ENCODE peak calls at places on chromosomes 12 and 14, in eight cellular contexts. One of them, this sample, is unnamed.

GRCh38 chr12:123971770-123972447 is 722 bp downstream of the CCDC92 start:
- DNase-seq in posterior cingulate gyrus: no peak
- DNase-seq in ureter: peak
- DNase-seq in posterior vena cava: no peak
- DNase-seq in stimulated activated CD4-positive, alpha-beta T cell treated with anti-CD3 and anti-CD28 coated beads, Interleukin-2, amount 100 ng/mL, for 48 hours: peak
- DNase-seq in T-helper 17 cell: peak
- DNase-seq in CD4-positive, CD25-positive, alpha-beta regulatory T cell: peak
- DNase-seq in left ventricle myocardium superior: peak
- DNase-seq in this sample: no peak

GRCh38 chr12:22529281-22530060 is 14.9 kb downstream of the C2CD5 start:
- DNase-seq in posterior cingulate gyrus: no peak
- DNase-seq in ureter: no peak
- DNase-seq in posterior vena cava: no peak
- DNase-seq in stimulated activated CD4-positive, alpha-beta T cell treated with anti-CD3 and anti-CD28 coated beads, Interleukin-2, amount 100 ng/mL, for 48 hours: no peak
- DNase-seq in T-helper 17 cell: no peak
- DNase-seq in CD4-positive, CD25-positive, alpha-beta regulatory T cell: peak
- DNase-seq in left ventricle myocardium superior: no peak
- DNase-seq in this sample: no peak

GRCh38 chr14:75249251-75249957 is 29.2 kb upstream of the FOS start:
- DNase-seq in posterior cingulate gyrus: no peak
- DNase-seq in ureter: no peak
- DNase-seq in posterior vena cava: no peak
- DNase-seq in stimulated activated CD4-positive, alpha-beta T cell treated with anti-CD3 and anti-CD28 coated beads, Interleukin-2, amount 100 ng/mL, for 48 hours: peak
- DNase-seq in T-helper 17 cell: peak
- DNase-seq in CD4-positive, CD25-positive, alpha-beta regulatory T cell: peak
- DNase-seq in left ventricle myocardium superior: no peak
- DNase-seq in this sample: no peak

GRCh38 chr14:100755649-100756048 is 29.0 kb downstream of the DLK1 start:
- DNase-seq in posterior cingulate gyrus: no peak
- DNase-seq in ureter: no peak
- DNase-seq in posterior vena cava: no peak
- DNase-seq in stimulated activated CD4-positive, alpha-beta T cell treated with anti-CD3 and anti-CD28 coated beads, Interleukin-2, amount 100 ng/mL, for 48 hours: no peak
- DNase-seq in T-helper 17 cell: no peak
- DNase-seq in CD4-positive, CD25-positive, alpha-beta regulatory T cell: no peak
- DNase-seq in left ventricle myocardium superior: no peak
- DNase-seq in this sample: no peak

GRCh38 chr14:94036328-94037167 is 10.4 kb downstream of the OTUB2 start:
- DNase-seq in posterior cingulate gyrus: peak
- DNase-seq in ureter: peak
- DNase-seq in posterior vena cava: peak
- DNase-seq in stimulated activated CD4-positive, alpha-beta T cell treated with anti-CD3 and anti-CD28 coated beads, Interleukin-2, amount 100 ng/mL, for 48 hours: peak
- DNase-seq in T-helper 17 cell: peak
- DNase-seq in CD4-positive, CD25-positive, alpha-beta regulatory T cell: peak
- DNase-seq in left ventricle myocardium superior: peak
- DNase-seq in this sample: no peak

GRCh38 chr12:6533653-6534157 is 612 bp upstream of the GAPDH start:
- DNase-seq in posterior cingulate gyrus: peak
- DNase-seq in ureter: peak
- DNase-seq in posterior vena cava: peak
- DNase-seq in stimulated activated CD4-positive, alpha-beta T cell treated with anti-CD3 and anti-CD28 coated beads, Interleukin-2, amount 100 ng/mL, for 48 hours: peak
- DNase-seq in T-helper 17 cell: peak
- DNase-seq in CD4-positive, CD25-positive, alpha-beta regulatory T cell: no peak
- DNase-seq in left ventricle myocardium superior: peak
- DNase-seq in this sample: peak

GRCh38 chr12:14058717-14059116 is 77.3 kb upstream of the GRIN2B start:
- DNase-seq in posterior cingulate gyrus: peak
- DNase-seq in ureter: no peak
- DNase-seq in posterior vena cava: no peak
- DNase-seq in stimulated activated CD4-positive, alpha-beta T cell treated with anti-CD3 and anti-CD28 coated beads, Interleukin-2, amount 100 ng/mL, for 48 hours: no peak
- DNase-seq in T-helper 17 cell: no peak
- DNase-seq in CD4-positive, CD25-positive, alpha-beta regulatory T cell: no peak
- DNase-seq in left ventricle myocardium superior: peak
- DNase-seq in this sample: no peak

GRCh38 chr12:68113644-68114043 is 45.9 kb downstream of the IFNG start:
- DNase-seq in posterior cingulate gyrus: no peak
- DNase-seq in ureter: no peak
- DNase-seq in posterior vena cava: no peak
- DNase-seq in stimulated activated CD4-positive, alpha-beta T cell treated with anti-CD3 and anti-CD28 coated beads, Interleukin-2, amount 100 ng/mL, for 48 hours: peak
- DNase-seq in T-helper 17 cell: no peak
- DNase-seq in CD4-positive, CD25-positive, alpha-beta regulatory T cell: peak
- DNase-seq in left ventricle myocardium superior: no peak
- DNase-seq in this sample: no peak

GRCh38 chr12:74449872-74450271 is 87.8 kb upstream of the ATXN7L3B start:
- DNase-seq in posterior cingulate gyrus: no peak
- DNase-seq in ureter: no peak
- DNase-seq in posterior vena cava: no peak
- DNase-seq in stimulated activated CD4-positive, alpha-beta T cell treated with anti-CD3 and anti-CD28 coated beads, Interleukin-2, amount 100 ng/mL, for 48 hours: no peak
- DNase-seq in T-helper 17 cell: no peak
- DNase-seq in CD4-positive, CD25-positive, alpha-beta regulatory T cell: no peak
- DNase-seq in left ventricle myocardium superior: no peak
- DNase-seq in this sample: no peak

GRCh38 chr12:99138397-99138796 is 493.3 kb downstream of the APAF1 start:
- DNase-seq in posterior cingulate gyrus: no peak
- DNase-seq in ureter: no peak
- DNase-seq in posterior vena cava: no peak
- DNase-seq in stimulated activated CD4-positive, alpha-beta T cell treated with anti-CD3 and anti-CD28 coated beads, Interleukin-2, amount 100 ng/mL, for 48 hours: no peak
- DNase-seq in T-helper 17 cell: no peak
- DNase-seq in CD4-positive, CD25-positive, alpha-beta regulatory T cell: no peak
- DNase-seq in left ventricle myocardium superior: no peak
- DNase-seq in this sample: no peak

GRCh38 chr14:105315211-105315721 is 718 bp downstream of the PACS2 start:
- DNase-seq in posterior cingulate gyrus: no peak
- DNase-seq in ureter: no peak
- DNase-seq in posterior vena cava: peak
- DNase-seq in stimulated activated CD4-positive, alpha-beta T cell treated with anti-CD3 and anti-CD28 coated beads, Interleukin-2, amount 100 ng/mL, for 48 hours: no peak
- DNase-seq in T-helper 17 cell: peak
- DNase-seq in CD4-positive, CD25-positive, alpha-beta regulatory T cell: peak
- DNase-seq in left ventricle myocardium superior: peak
- DNase-seq in this sample: peak

GRCh38 chr12:95220726-95221125 is 3.1 kb downstream of the VEZT start:
- DNase-seq in posterior cingulate gyrus: no peak
- DNase-seq in ureter: no peak
- DNase-seq in posterior vena cava: no peak
- DNase-seq in stimulated activated CD4-positive, alpha-beta T cell treated with anti-CD3 and anti-CD28 coated beads, Interleukin-2, amount 100 ng/mL, for 48 hours: no peak
- DNase-seq in T-helper 17 cell: no peak
- DNase-seq in CD4-positive, CD25-positive, alpha-beta regulatory T cell: no peak
- DNase-seq in left ventricle myocardium superior: no peak
- DNase-seq in this sample: no peak

GRCh38 chr12:117792471-117792870 is 176.3 kb downstream of the KSR2 start:
- DNase-seq in posterior cingulate gyrus: no peak
- DNase-seq in ureter: no peak
- DNase-seq in posterior vena cava: no peak
- DNase-seq in stimulated activated CD4-positive, alpha-beta T cell treated with anti-CD3 and anti-CD28 coated beads, Interleukin-2, amount 100 ng/mL, for 48 hours: no peak
- DNase-seq in T-helper 17 cell: no peak
- DNase-seq in CD4-positive, CD25-positive, alpha-beta regulatory T cell: no peak
- DNase-seq in left ventricle myocardium superior: no peak
- DNase-seq in this sample: no peak

GRCh38 chr12:18400186-18400585 is 138.9 kb downstream of the PIK3C2G start:
- DNase-seq in posterior cingulate gyrus: no peak
- DNase-seq in ureter: no peak
- DNase-seq in posterior vena cava: no peak
- DNase-seq in stimulated activated CD4-positive, alpha-beta T cell treated with anti-CD3 and anti-CD28 coated beads, Interleukin-2, amount 100 ng/mL, for 48 hours: no peak
- DNase-seq in T-helper 17 cell: no peak
- DNase-seq in CD4-positive, CD25-positive, alpha-beta regulatory T cell: no peak
- DNase-seq in left ventricle myocardium superior: no peak
- DNase-seq in this sample: no peak

GRCh38 chr12:105561981-105562726 is 231.7 kb downstream of the C12orf75 start:
- DNase-seq in posterior cingulate gyrus: no peak
- DNase-seq in ureter: peak
- DNase-seq in posterior vena cava: peak
- DNase-seq in stimulated activated CD4-positive, alpha-beta T cell treated with anti-CD3 and anti-CD28 coated beads, Interleukin-2, amount 100 ng/mL, for 48 hours: no peak
- DNase-seq in T-helper 17 cell: no peak
- DNase-seq in CD4-positive, CD25-positive, alpha-beta regulatory T cell: no peak
- DNase-seq in left ventricle myocardium superior: peak
- DNase-seq in this sample: no peak

GRCh38 chr12:100721193-100721592 is 73.4 kb upstream of the ANO4 start:
- DNase-seq in posterior cingulate gyrus: no peak
- DNase-seq in ureter: no peak
- DNase-seq in posterior vena cava: no peak
- DNase-seq in stimulated activated CD4-positive, alpha-beta T cell treated with anti-CD3 and anti-CD28 coated beads, Interleukin-2, amount 100 ng/mL, for 48 hours: no peak
- DNase-seq in T-helper 17 cell: no peak
- DNase-seq in CD4-positive, CD25-positive, alpha-beta regulatory T cell: no peak
- DNase-seq in left ventricle myocardium superior: no peak
- DNase-seq in this sample: no peak

GRCh38 chr14:96303981-96304380 is 48.0 kb downstream of the BDKRB1 start:
- DNase-seq in posterior cingulate gyrus: no peak
- DNase-seq in ureter: no peak
- DNase-seq in posterior vena cava: no peak
- DNase-seq in stimulated activated CD4-positive, alpha-beta T cell treated with anti-CD3 and anti-CD28 coated beads, Interleukin-2, amount 100 ng/mL, for 48 hours: no peak
- DNase-seq in T-helper 17 cell: no peak
- DNase-seq in CD4-positive, CD25-positive, alpha-beta regulatory T cell: no peak
- DNase-seq in left ventricle myocardium superior: no peak
- DNase-seq in this sample: no peak

GRCh38 chr12:114682920-114683708 is 861 bp downstream of the TBX3 start:
- DNase-seq in posterior cingulate gyrus: no peak
- DNase-seq in ureter: no peak
- DNase-seq in posterior vena cava: no peak
- DNase-seq in stimulated activated CD4-positive, alpha-beta T cell treated with anti-CD3 and anti-CD28 coated beads, Interleukin-2, amount 100 ng/mL, for 48 hours: no peak
- DNase-seq in T-helper 17 cell: no peak
- DNase-seq in CD4-positive, CD25-positive, alpha-beta regulatory T cell: no peak
- DNase-seq in left ventricle myocardium superior: peak
- DNase-seq in this sample: no peak

GRCh38 chr12:5458229-5459050 is 26.5 kb downstream of the NTF3 start:
- DNase-seq in posterior cingulate gyrus: no peak
- DNase-seq in ureter: no peak
- DNase-seq in posterior vena cava: no peak
- DNase-seq in stimulated activated CD4-positive, alpha-beta T cell treated with anti-CD3 and anti-CD28 coated beads, Interleukin-2, amount 100 ng/mL, for 48 hours: no peak
- DNase-seq in T-helper 17 cell: no peak
- DNase-seq in CD4-positive, CD25-positive, alpha-beta regulatory T cell: no peak
- DNase-seq in left ventricle myocardium superior: no peak
- DNase-seq in this sample: no peak

GRCh38 chr12:40055227-40055579 is 50.7 kb downstream of the SLC2A13 start:
- DNase-seq in posterior cingulate gyrus: no peak
- DNase-seq in ureter: no peak
- DNase-seq in posterior vena cava: no peak
- DNase-seq in stimulated activated CD4-positive, alpha-beta T cell treated with anti-CD3 and anti-CD28 coated beads, Interleukin-2, amount 100 ng/mL, for 48 hours: no peak
- DNase-seq in T-helper 17 cell: no peak
- DNase-seq in CD4-positive, CD25-positive, alpha-beta regulatory T cell: no peak
- DNase-seq in left ventricle myocardium superior: no peak
- DNase-seq in this sample: no peak

GRCh38 chr14:81504864-81505263 is 28.8 kb downstream of the SEL1L start:
- DNase-seq in posterior cingulate gyrus: no peak
- DNase-seq in ureter: no peak
- DNase-seq in posterior vena cava: no peak
- DNase-seq in stimulated activated CD4-positive, alpha-beta T cell treated with anti-CD3 and anti-CD28 coated beads, Interleukin-2, amount 100 ng/mL, for 48 hours: no peak
- DNase-seq in T-helper 17 cell: no peak
- DNase-seq in CD4-positive, CD25-positive, alpha-beta regulatory T cell: no peak
- DNase-seq in left ventricle myocardium superior: no peak
- DNase-seq in this sample: no peak

GRCh38 chr14:78598046-78598652 is 428.0 kb downstream of the NRXN3 start:
- DNase-seq in posterior cingulate gyrus: peak
- DNase-seq in ureter: peak
- DNase-seq in posterior vena cava: no peak
- DNase-seq in stimulated activated CD4-positive, alpha-beta T cell treated with anti-CD3 and anti-CD28 coated beads, Interleukin-2, amount 100 ng/mL, for 48 hours: peak
- DNase-seq in T-helper 17 cell: no peak
- DNase-seq in CD4-positive, CD25-positive, alpha-beta regulatory T cell: peak
- DNase-seq in left ventricle myocardium superior: peak
- DNase-seq in this sample: no peak

GRCh38 chr12:47782372-47782770 is 9.3 kb downstream of the SLC48A1 start:
- DNase-seq in posterior cingulate gyrus: peak
- DNase-seq in ureter: no peak
- DNase-seq in posterior vena cava: peak
- DNase-seq in stimulated activated CD4-positive, alpha-beta T cell treated with anti-CD3 and anti-CD28 coated beads, Interleukin-2, amount 100 ng/mL, for 48 hours: no peak
- DNase-seq in T-helper 17 cell: no peak
- DNase-seq in CD4-positive, CD25-positive, alpha-beta regulatory T cell: no peak
- DNase-seq in left ventricle myocardium superior: peak
- DNase-seq in this sample: no peak

GRCh38 chr12:14258468-14258947 is 107.0 kb upstream of the ATF7IP start:
- DNase-seq in posterior cingulate gyrus: no peak
- DNase-seq in ureter: no peak
- DNase-seq in posterior vena cava: no peak
- DNase-seq in stimulated activated CD4-positive, alpha-beta T cell treated with anti-CD3 and anti-CD28 coated beads, Interleukin-2, amount 100 ng/mL, for 48 hours: no peak
- DNase-seq in T-helper 17 cell: no peak
- DNase-seq in CD4-positive, CD25-positive, alpha-beta regulatory T cell: no peak
- DNase-seq in left ventricle myocardium superior: no peak
- DNase-seq in this sample: no peak

GRCh38 chr14:22489957-22490950 is 98.8 kb downstream of the DAD1 start:
- DNase-seq in posterior cingulate gyrus: no peak
- DNase-seq in ureter: no peak
- DNase-seq in posterior vena cava: no peak
- DNase-seq in stimulated activated CD4-positive, alpha-beta T cell treated with anti-CD3 and anti-CD28 coated beads, Interleukin-2, amount 100 ng/mL, for 48 hours: no peak
- DNase-seq in T-helper 17 cell: no peak
- DNase-seq in CD4-positive, CD25-positive, alpha-beta regulatory T cell: no peak
- DNase-seq in left ventricle myocardium superior: no peak
- DNase-seq in this sample: no peak

GRCh38 chr12:121282072-121282742 is 14.3 kb downstream of the CAMKK2 start:
- DNase-seq in posterior cingulate gyrus: no peak
- DNase-seq in ureter: no peak
- DNase-seq in posterior vena cava: no peak
- DNase-seq in stimulated activated CD4-positive, alpha-beta T cell treated with anti-CD3 and anti-CD28 coated beads, Interleukin-2, amount 100 ng/mL, for 48 hours: no peak
- DNase-seq in T-helper 17 cell: no peak
- DNase-seq in CD4-positive, CD25-positive, alpha-beta regulatory T cell: no peak
- DNase-seq in left ventricle myocardium superior: peak
- DNase-seq in this sample: no peak

GRCh38 chr14:81384900-81385299 is 15.2 kb downstream of the STON2 start:
- DNase-seq in posterior cingulate gyrus: no peak
- DNase-seq in ureter: no peak
- DNase-seq in posterior vena cava: no peak
- DNase-seq in stimulated activated CD4-positive, alpha-beta T cell treated with anti-CD3 and anti-CD28 coated beads, Interleukin-2, amount 100 ng/mL, for 48 hours: no peak
- DNase-seq in T-helper 17 cell: no peak
- DNase-seq in CD4-positive, CD25-positive, alpha-beta regulatory T cell: no peak
- DNase-seq in left ventricle myocardium superior: no peak
- DNase-seq in this sample: no peak

GRCh38 chr14:23159516-23159915 is 23.9 kb downstream of the SLC7A8 start:
- DNase-seq in posterior cingulate gyrus: no peak
- DNase-seq in ureter: no peak
- DNase-seq in posterior vena cava: no peak
- DNase-seq in stimulated activated CD4-positive, alpha-beta T cell treated with anti-CD3 and anti-CD28 coated beads, Interleukin-2, amount 100 ng/mL, for 48 hours: no peak
- DNase-seq in T-helper 17 cell: no peak
- DNase-seq in CD4-positive, CD25-positive, alpha-beta regulatory T cell: no peak
- DNase-seq in left ventricle myocardium superior: no peak
- DNase-seq in this sample: no peak

GRCh38 chr14:101216725-101217463 is 313.4 kb upstream of the RTL1 start:
- DNase-seq in posterior cingulate gyrus: no peak
- DNase-seq in ureter: peak
- DNase-seq in posterior vena cava: peak
- DNase-seq in stimulated activated CD4-positive, alpha-beta T cell treated with anti-CD3 and anti-CD28 coated beads, Interleukin-2, amount 100 ng/mL, for 48 hours: no peak
- DNase-seq in T-helper 17 cell: no peak
- DNase-seq in CD4-positive, CD25-positive, alpha-beta regulatory T cell: no peak
- DNase-seq in left ventricle myocardium superior: peak
- DNase-seq in this sample: peak

GRCh38 chr14:29671034-29671433 is 256.6 kb downstream of the PRKD1 start:
- DNase-seq in posterior cingulate gyrus: no peak
- DNase-seq in ureter: no peak
- DNase-seq in posterior vena cava: no peak
- DNase-seq in stimulated activated CD4-positive, alpha-beta T cell treated with anti-CD3 and anti-CD28 coated beads, Interleukin-2, amount 100 ng/mL, for 48 hours: no peak
- DNase-seq in T-helper 17 cell: no peak
- DNase-seq in CD4-positive, CD25-positive, alpha-beta regulatory T cell: no peak
- DNase-seq in left ventricle myocardium superior: no peak
- DNase-seq in this sample: no peak

GRCh38 chr14:88323520-88324199 is 591 bp upstream of the KCNK10 start:
- DNase-seq in posterior cingulate gyrus: peak
- DNase-seq in ureter: no peak
- DNase-seq in posterior vena cava: no peak
- DNase-seq in stimulated activated CD4-positive, alpha-beta T cell treated with anti-CD3 and anti-CD28 coated beads, Interleukin-2, amount 100 ng/mL, for 48 hours: peak
- DNase-seq in T-helper 17 cell: no peak
- DNase-seq in CD4-positive, CD25-positive, alpha-beta regulatory T cell: no peak
- DNase-seq in left ventricle myocardium superior: peak
- DNase-seq in this sample: peak

GRCh38 chr14:67733609-67734008 is 31.9 kb downstream of the RDH12 start:
- DNase-seq in posterior cingulate gyrus: no peak
- DNase-seq in ureter: no peak
- DNase-seq in posterior vena cava: no peak
- DNase-seq in stimulated activated CD4-positive, alpha-beta T cell treated with anti-CD3 and anti-CD28 coated beads, Interleukin-2, amount 100 ng/mL, for 48 hours: no peak
- DNase-seq in T-helper 17 cell: no peak
- DNase-seq in CD4-positive, CD25-positive, alpha-beta regulatory T cell: no peak
- DNase-seq in left ventricle myocardium superior: no peak
- DNase-seq in this sample: no peak

GRCh38 chr14:39555749-39556148 is 123.5 kb upstream of the FBXO33 start:
- DNase-seq in posterior cingulate gyrus: no peak
- DNase-seq in ureter: no peak
- DNase-seq in posterior vena cava: no peak
- DNase-seq in stimulated activated CD4-positive, alpha-beta T cell treated with anti-CD3 and anti-CD28 coated beads, Interleukin-2, amount 100 ng/mL, for 48 hours: no peak
- DNase-seq in T-helper 17 cell: no peak
- DNase-seq in CD4-positive, CD25-positive, alpha-beta regulatory T cell: no peak
- DNase-seq in left ventricle myocardium superior: peak
- DNase-seq in this sample: no peak

GRCh38 chr12:99529966-99530365 is 117.6 kb upstream of the GARIN6 start:
- DNase-seq in posterior cingulate gyrus: no peak
- DNase-seq in ureter: no peak
- DNase-seq in posterior vena cava: no peak
- DNase-seq in stimulated activated CD4-positive, alpha-beta T cell treated with anti-CD3 and anti-CD28 coated beads, Interleukin-2, amount 100 ng/mL, for 48 hours: no peak
- DNase-seq in T-helper 17 cell: no peak
- DNase-seq in CD4-positive, CD25-positive, alpha-beta regulatory T cell: no peak
- DNase-seq in left ventricle myocardium superior: no peak
- DNase-seq in this sample: no peak

This sample was measured in type B pancreatic cell.